ENCODE peak calls at places on chromosomes 1 and 21, in seven cellular contexts. O, L, M, U, N, X and G are unnamed samples.

GRCh38 chr1:210882414-210883221 is 251.3 kb downstream of the KCNH1 start:
- DNase-seq in L (no peak), N (no peak), U (no peak), X (no peak), O (no peak), M (no peak), G (no peak)

GRCh38 chr1:202589190-202589680 is 121.0 kb downstream of the SYT2 start:
- DNase-seq in O (no peak), M (peak), L (peak), N (no peak), U (peak), X (no peak), G (peak)

GRCh38 chr1:68136187-68136586 is 85.8 kb upstream of the DIRAS3 start:
- DNase-seq in O (no peak), N (no peak), X (no peak), M (no peak), U (no peak), L (no peak), G (no peak)

GRCh38 chr1:198015317-198015716 is 98.1 kb downstream of the LHX9 start:
- DNase-seq in U (no peak), O (no peak), M (no peak), N (no peak), L (no peak), X (no peak), G (no peak)

GRCh38 chr1:32939655-32940371 is 24.8 kb downstream of the RNF19B start:
- DNase-seq in N (peak), M (no peak), U (peak), X (no peak), O (no peak), L (peak), G (no peak)

GRCh38 chr1:172833956-172834355 is 175.1 kb downstream of the FASLG start:
- DNase-seq in L (no peak), N (no peak), O (no peak), M (no peak), X (no peak), U (no peak), G (no peak)

GRCh38 chr1:211133841-211134669 is at the start of gene KCNH1:
- DNase-seq in L (peak), O (peak), U (peak), X (peak), M (peak), N (peak), G (no peak)

GRCh38 chr1:160997323-160998038 is 23.5 kb downstream of the F11R start:
- DNase-seq in X (peak), M (peak), O (peak), U (peak), L (peak), N (no peak), G (no peak)

GRCh38 chr1:222622765-222623164 is 4.9 kb downstream of the MIA3 start:
- DNase-seq in X (no peak), M (no peak), L (no peak), N (no peak), U (no peak), O (no peak), G (no peak)

GRCh38 chr1:85577421-85578320 is 2.9 kb upstream of the CCN1 start:
- DNase-seq in O (peak), X (no peak), U (peak), N (peak), L (peak), M (no peak), G (peak)

GRCh38 chr1:91345395-91346005 is 59.1 kb downstream of the HFM1 start:
- DNase-seq in U (no peak), O (no peak), N (no peak), M (no peak), L (no peak), X (no peak), G (no peak)

GRCh38 chr1:42006836-42007235 is 88.1 kb upstream of the HIVEP3 start:
- DNase-seq in X (no peak), M (no peak), N (no peak), L (no peak), U (no peak), O (no peak), G (no peak)

GRCh38 chr1:30323352-30323751 is 400.0 kb downstream of the MATN1 start:
- DNase-seq in M (no peak), N (no peak), X (no peak), U (no peak), L (no peak), O (no peak), G (no peak)

GRCh38 chr1:67465371-67465770 is 35.2 kb upstream of the SERBP1 start:
- DNase-seq in X (no peak), O (no peak), U (no peak), L (no peak), N (no peak), M (no peak), G (no peak)

GRCh38 chr1:59013276-59013927 is 229.6 kb upstream of the JUN start:
- DNase-seq in U (peak), N (no peak), X (no peak), M (no peak), L (peak), O (peak), G (no peak)

GRCh38 chr21:8989261-8989882 is 1532.0 kb upstream of the TPTE start:
- DNase-seq in X (no peak), M (no peak), N (no peak), L (no peak), O (no peak), U (no peak), G (peak)

GRCh38 chr1:199723557-199723956 is 304.0 kb upstream of the NR5A2 start:
- DNase-seq in U (no peak), M (no peak), L (no peak), O (no peak), X (no peak), N (no peak), G (no peak)

GRCh38 chr1:182552527-182552926 is 36.5 kb downstream of the RNASEL start:
- DNase-seq in X (no peak), U (no peak), N (no peak), L (no peak), O (no peak), M (no peak), G (no peak)

GRCh38 chr1:111213412-111213811 is 13.0 kb upstream of the DENND2D start:
- DNase-seq in N (no peak), X (no peak), O (no peak), U (no peak), M (no peak), L (no peak), G (no peak)

GRCh38 chr1:204072951-204073836 is at the start of gene SOX13:
- DNase-seq in L (peak), U (peak), O (peak), X (no peak), M (peak), N (peak), G (peak)

GRCh38 chr1:53683986-53684740 is 54.8 kb downstream of the GLIS1 start:
- DNase-seq in O (no peak), X (no peak), N (peak), M (no peak), U (no peak), L (no peak), G (no peak)

GRCh38 chr21:41665766-41666595 is 100.9 kb downstream of the RIPK4 start:
- DNase-seq in X (no peak), L (no peak), U (no peak), O (no peak), M (no peak), N (no peak), G (no peak)

GRCh38 chr1:186782791-186783190 is 46.0 kb upstream of the PLA2G4A start:
- DNase-seq in M (no peak), N (no peak), O (no peak), X (no peak), U (no peak), L (no peak), G (no peak)

GRCh38 chr1:207579436-207579799 is 65.5 kb upstream of the CR1L start:
- DNase-seq in N (peak), L (no peak), X (no peak), M (peak), U (peak), O (peak), G (peak)

GRCh38 chr1:21514245-21514644 is 5.0 kb downstream of the ALPL start:
- DNase-seq in N (no peak), U (no peak), O (peak), L (no peak), M (no peak), X (no peak), G (no peak)

GRCh38 chr1:36911631-36912364 is 122.5 kb downstream of the GRIK3 start:
- DNase-seq in O (no peak), N (no peak), M (no peak), U (no peak), L (no peak), X (no peak), G (no peak)

GRCh38 chr1:160219062-160219929 is 14.1 kb downstream of the PEA15 start:
- DNase-seq in O (no peak), L (peak), U (peak), M (peak), X (no peak), N (no peak), G (peak)

GRCh38 chr1:26690157-26690556 is 5.7 kb upstream of the ARID1A start:
- DNase-seq in O (no peak), L (no peak), M (no peak), X (no peak), N (no peak), U (no peak), G (no peak)

GRCh38 chr1:151944110-151944858 is 35.0 kb upstream of the THEM4 start:
- DNase-seq in L (no peak), X (no peak), U (no peak), M (no peak), N (no peak), O (no peak), G (no peak)

GRCh38 chr1:207362962-207363858 is 41.7 kb downstream of the CD55 start:
- DNase-seq in U (no peak), N (no peak), O (no peak), X (no peak), L (no peak), M (no peak), G (no peak)

GRCh38 chr1:6353948-6354658 is 39.5 kb downstream of the ACOT7 start:
- DNase-seq in O (no peak), U (peak), L (peak), N (no peak), M (no peak), X (no peak), G (no peak)

GRCh38 chr21:42002421-42002958 is 7.7 kb downstream of the ZBTB21 start:
- DNase-seq in M (no peak), X (peak), L (no peak), O (peak), N (no peak), U (no peak), G (no peak)

GRCh38 chr1:19866758-19867157 is 15.4 kb upstream of the OTUD3 start:
- DNase-seq in N (no peak), L (no peak), X (no peak), M (no peak), U (no peak), O (no peak), G (no peak)

GRCh38 chr1:26912147-26912490 is 1.7 kb downstream of the NR0B2 start:
- DNase-seq in N (no peak), M (no peak), O (no peak), L (no peak), X (no peak), U (no peak), G (no peak)